ENCODE peak calls at places on chromosomes 1 and 21, in nine cellular contexts. O is H54, V is Peyer's patch, W is stomach, Z is sigmoid colon, X is esophagus squamous epithelium, K is heart left ventricle, Q is GM12891, T is suprapubic skin. N is an unnamed sample.

GRCh38 chr1:119987112-119987511 is 82.3 kb downstream of the NOTCH2 start:
- DNase-seq in O (peak), V (no peak), W (no peak), Z (no peak), X (no peak), K (peak), Q (no peak), T (no peak), N (no peak)

GRCh38 chr1:212655668-212656440 is 43.8 kb downstream of the BATF3 start:
- DNase-seq in O (peak), V (no peak), W (no peak), Z (no peak), X (no peak), K (no peak), Q (no peak), T (no peak), N (no peak)

GRCh38 chr1:158943059-158943458 is 11.7 kb downstream of the PYHIN1 start:
- DNase-seq in O (no peak), V (no peak), W (no peak), Z (no peak), X (no peak), K (no peak), Q (no peak), T (no peak), N (no peak)

GRCh38 chr1:3594706-3595377 is 16.5 kb downstream of the MEGF6 start:
- DNase-seq in O (no peak), V (no peak), W (no peak), Z (no peak), X (no peak), K (no peak), Q (no peak), T (no peak), N (no peak)

GRCh38 chr1:118291686-118292085 is 106.7 kb upstream of the SPAG17 start:
- DNase-seq in O (no peak), V (no peak), W (no peak), Z (peak), X (no peak), K (peak), Q (no peak), T (no peak), N (no peak)

GRCh38 chr1:182889997-182890396 is 50.9 kb downstream of the DHX9 start:
- DNase-seq in O (no peak), V (no peak), W (no peak), Z (no peak), X (no peak), K (no peak), Q (no peak), T (no peak), N (no peak)

GRCh38 chr1:167629681-167630567 is at the start of gene RCSD1:
- DNase-seq in O (no peak), V (no peak), W (peak), Z (no peak), X (no peak), K (peak), Q (peak), T (no peak), N (no peak)

GRCh38 chr1:183164350-183164749 is 21.7 kb upstream of the LAMC2 start:
- DNase-seq in O (peak), V (no peak), W (no peak), Z (no peak), X (no peak), K (no peak), Q (no peak), T (no peak), N (no peak)

GRCh38 chr1:22140681-22141080 is 2.2 kb downstream of the WNT4 start:
- DNase-seq in O (no peak), V (no peak), W (no peak), Z (no peak), X (no peak), K (no peak), Q (no peak), T (no peak), N (no peak)

GRCh38 chr21:45550552-45551210 is 8.4 kb upstream of the SLC19A1 start:
- DNase-seq in O (no peak), V (peak), W (no peak), Z (peak), X (no peak), K (peak), Q (no peak), T (peak), N (no peak)

GRCh38 chr1:183908095-183908494 is 103.2 kb downstream of the RGL1 start:
- DNase-seq in O (no peak), V (no peak), W (no peak), Z (no peak), X (no peak), K (no peak), Q (no peak), T (no peak), N (no peak)

GRCh38 chr1:197356723-197357533 is 88.9 kb downstream of the CRB1 start:
- DNase-seq in O (peak), V (no peak), W (no peak), Z (no peak), X (no peak), K (no peak), Q (peak), T (no peak), N (no peak)

GRCh38 chr1:201946224-201946908 is at the start of gene LMOD1:
- DNase-seq in O (peak), V (peak), W (peak), Z (peak), X (no peak), K (peak), Q (no peak), T (peak), N (peak)
- TF ChIP-seq POLR2A in O (no peak), V (peak), W (peak), Z (peak), X (peak), K (no peak), Q (no peak), T (peak), N (peak)

DNA sequence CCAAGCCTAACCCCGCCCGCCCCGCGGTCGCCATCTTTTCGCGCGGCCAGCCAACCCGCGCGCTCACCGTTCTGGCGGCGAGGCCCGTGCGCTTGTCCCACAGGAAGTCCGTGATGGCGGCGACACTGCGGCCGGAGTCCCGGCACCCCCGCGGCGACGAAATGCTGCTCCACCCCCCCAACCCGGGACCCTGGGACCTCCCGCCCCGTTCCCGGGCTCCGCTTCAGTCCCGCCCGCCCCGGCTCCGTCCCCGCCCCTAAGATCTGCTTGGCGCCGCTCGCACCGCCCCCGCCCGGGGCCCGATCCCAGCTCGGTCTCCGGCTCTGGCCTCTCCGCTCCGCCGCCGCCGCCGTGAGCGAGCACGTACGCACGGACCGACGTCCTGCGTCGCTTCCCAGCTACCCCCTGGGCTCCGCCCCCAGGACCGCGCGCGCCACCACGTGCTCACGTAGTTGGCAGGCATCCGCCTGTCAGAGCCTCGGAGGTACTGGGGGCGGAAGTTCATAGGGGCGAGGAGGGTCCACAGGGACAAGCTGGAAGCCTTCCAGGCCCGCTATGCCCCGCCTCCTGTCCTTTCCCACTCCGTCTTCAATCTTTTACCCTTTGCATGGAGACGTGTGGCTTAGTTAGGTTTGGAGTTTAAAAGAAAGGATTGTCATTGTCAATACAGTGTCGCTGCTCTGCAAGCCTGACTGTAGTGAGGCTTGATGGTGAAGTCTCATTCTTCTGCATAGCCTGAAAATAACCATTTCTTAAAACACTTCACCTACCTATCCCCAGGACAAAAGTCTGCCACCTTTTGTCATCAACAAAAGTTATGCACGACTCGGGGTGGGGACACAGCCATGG is at the start of gene CLK2:
- DNase-seq in O (peak), V (peak), W (peak), Z (peak), X (peak), K (peak), Q (peak), T (peak), N (peak)
- TF ChIP-seq POLR2A in O (peak), V (peak), W (peak), Z (peak), X (peak), K (no peak), Q (peak), T (peak), N (peak)

GRCh38 chr1:56054959-56055358 is 524.4 kb downstream of the PLPP3 start:
- DNase-seq in O (no peak), V (no peak), W (no peak), Z (no peak), X (no peak), K (no peak), Q (no peak), T (no peak), N (no peak)
- TF ChIP-seq POLR2A in O (no peak), V (no peak), W (no peak), Z (no peak), X (no peak), K (no peak), Q (no peak), T (no peak), N (no peak)

GRCh38 chr1:234486858-234487830 is 8.2 kb upstream of the TARBP1 start:
- DNase-seq in O (no peak), V (no peak), W (peak), Z (no peak), X (no peak), K (no peak), Q (no peak), T (no peak), N (peak)
- TF ChIP-seq POLR2A in O (no peak), V (no peak), W (no peak), Z (no peak), X (no peak), K (no peak), Q (no peak), T (no peak), N (no peak)

GRCh38 chr1:32291708-32292508 is at the start of gene HDAC1:
- DNase-seq in O (peak), V (peak), W (peak), Z (peak), X (peak), K (peak), Q (peak), T (peak), N (peak)
- TF ChIP-seq POLR2A in O (peak), V (peak), W (no peak), Z (peak), X (peak), K (no peak), Q (peak), T (peak), N (peak)

GRCh38 chr1:87336623-87337067 is 8.0 kb downstream of the LMO4 start:
- DNase-seq in O (no peak), V (no peak), W (no peak), Z (no peak), X (no peak), K (no peak), Q (no peak), T (no peak), N (no peak)

GRCh38 chr1:87337606-87338005 is 8.9 kb downstream of the LMO4 start:
- DNase-seq in O (no peak), V (no peak), W (no peak), Z (no peak), X (no peak), K (no peak), Q (no peak), T (no peak), N (no peak)

GRCh38 chr1:87334351-87335174 is 5.9 kb downstream of the LMO4 start:
- DNase-seq in O (no peak), V (no peak), W (no peak), Z (peak), X (no peak), K (no peak), Q (no peak), T (peak), N (no peak)

GRCh38 chr1:87333692-87334347 is 5.1 kb downstream of the LMO4 start:
- DNase-seq in O (no peak), V (no peak), W (no peak), Z (no peak), X (no peak), K (no peak), Q (no peak), T (no peak), N (no peak)

DNA sequence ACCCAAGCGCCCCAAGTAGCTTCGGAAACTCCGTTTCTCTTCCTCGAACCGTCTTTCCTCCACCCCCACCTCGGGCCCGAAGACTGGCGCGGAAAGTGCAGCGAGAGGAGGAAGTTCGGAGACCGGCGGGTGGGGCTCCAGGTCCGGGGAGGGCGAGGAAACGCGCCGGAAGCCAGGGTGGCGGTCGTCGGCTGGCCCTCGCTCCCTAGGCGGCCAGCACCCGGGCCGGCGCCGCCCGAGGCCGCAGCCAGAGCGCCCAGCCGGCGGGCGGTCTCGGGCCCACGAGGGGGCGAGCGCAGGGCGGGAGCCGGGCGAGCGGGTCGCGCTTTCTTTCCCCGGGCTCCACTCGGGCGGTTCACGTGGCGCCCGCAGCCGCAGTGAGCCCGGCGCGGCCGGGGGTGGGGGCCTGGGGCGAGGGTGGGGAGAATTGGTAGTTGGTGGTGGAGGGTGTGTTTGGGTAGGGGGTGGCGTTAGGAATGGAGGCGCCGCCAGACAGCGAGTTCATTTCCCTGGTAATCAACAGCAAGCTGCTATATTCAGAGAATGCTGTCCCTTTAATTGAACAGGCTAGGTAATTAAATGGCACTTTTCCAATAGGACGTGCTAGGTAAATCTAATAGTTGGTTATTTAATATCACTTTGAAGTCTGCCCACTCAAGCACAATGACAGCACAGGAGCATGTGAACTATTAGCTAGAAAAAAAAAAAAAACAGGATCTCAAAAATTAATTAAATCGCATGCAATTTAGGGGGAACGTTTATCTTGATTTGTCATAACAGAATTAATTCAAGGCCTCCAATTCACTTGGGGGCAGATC is 6.7 kb downstream of the LMO4 start:
- DNase-seq in O (peak), V (peak), W (peak), Z (peak), X (peak), K (peak), Q (peak), T (peak), N (peak)
- TF ChIP-seq POLR2A in O (peak), V (no peak), W (no peak), Z (no peak), X (peak), K (no peak), Q (no peak), T (peak), N (no peak)

DNA sequence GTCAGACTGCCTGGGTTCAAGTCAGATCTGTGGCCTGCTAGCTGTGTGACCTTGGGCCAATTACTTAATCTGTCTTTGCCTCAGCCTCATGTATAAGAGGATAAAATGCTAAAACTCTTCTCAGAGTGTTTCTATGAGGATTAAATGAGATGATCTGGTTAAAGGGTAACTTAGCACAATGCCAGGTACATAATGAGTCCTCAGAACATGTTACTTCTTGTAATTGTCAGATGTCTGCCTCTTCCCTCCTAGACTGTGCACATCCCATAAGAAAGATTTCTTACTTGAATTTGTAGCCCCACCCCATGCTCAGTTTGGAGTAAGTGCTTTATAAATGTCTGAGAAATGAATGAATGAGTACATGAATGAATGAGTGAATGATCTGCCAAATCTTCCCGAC is 34.6 kb upstream of the HIVEP3 start:
- DNase-seq in O (no peak), V (no peak), W (no peak), Z (no peak), X (no peak), K (no peak), Q (no peak), T (no peak), N (no peak)
- TF ChIP-seq POLR2A in O (no peak), V (no peak), W (no peak), Z (no peak), X (no peak), K (no peak), Q (no peak), T (no peak), N (no peak)

DNA sequence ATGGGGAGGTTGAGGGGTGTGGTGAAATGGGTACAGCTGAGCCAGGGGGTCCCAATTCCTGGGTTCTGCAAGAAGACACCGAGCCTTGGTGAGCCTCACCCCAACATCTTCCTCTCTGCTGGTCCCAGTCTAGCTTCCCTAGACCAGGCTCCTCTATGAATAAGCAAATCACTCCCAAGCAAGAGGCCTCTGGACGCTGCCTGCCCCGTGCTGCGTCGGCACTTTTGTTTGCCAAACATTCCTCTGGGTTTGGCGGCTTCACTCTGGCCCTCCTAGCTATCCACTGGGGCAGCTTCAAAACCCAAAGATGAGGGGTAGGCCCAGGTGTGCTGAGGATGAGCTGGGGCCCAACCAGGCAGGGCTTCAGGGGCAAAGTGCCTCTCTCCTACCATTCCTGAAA is 137.1 kb upstream of the CD34 start:
- DNase-seq in O (no peak), V (no peak), W (no peak), Z (peak), X (no peak), K (peak), Q (no peak), T (no peak), N (peak)
- TF ChIP-seq POLR2A in O (no peak), V (no peak), W (no peak), Z (no peak), X (no peak), K (no peak), Q (no peak), T (no peak), N (no peak)

DNA sequence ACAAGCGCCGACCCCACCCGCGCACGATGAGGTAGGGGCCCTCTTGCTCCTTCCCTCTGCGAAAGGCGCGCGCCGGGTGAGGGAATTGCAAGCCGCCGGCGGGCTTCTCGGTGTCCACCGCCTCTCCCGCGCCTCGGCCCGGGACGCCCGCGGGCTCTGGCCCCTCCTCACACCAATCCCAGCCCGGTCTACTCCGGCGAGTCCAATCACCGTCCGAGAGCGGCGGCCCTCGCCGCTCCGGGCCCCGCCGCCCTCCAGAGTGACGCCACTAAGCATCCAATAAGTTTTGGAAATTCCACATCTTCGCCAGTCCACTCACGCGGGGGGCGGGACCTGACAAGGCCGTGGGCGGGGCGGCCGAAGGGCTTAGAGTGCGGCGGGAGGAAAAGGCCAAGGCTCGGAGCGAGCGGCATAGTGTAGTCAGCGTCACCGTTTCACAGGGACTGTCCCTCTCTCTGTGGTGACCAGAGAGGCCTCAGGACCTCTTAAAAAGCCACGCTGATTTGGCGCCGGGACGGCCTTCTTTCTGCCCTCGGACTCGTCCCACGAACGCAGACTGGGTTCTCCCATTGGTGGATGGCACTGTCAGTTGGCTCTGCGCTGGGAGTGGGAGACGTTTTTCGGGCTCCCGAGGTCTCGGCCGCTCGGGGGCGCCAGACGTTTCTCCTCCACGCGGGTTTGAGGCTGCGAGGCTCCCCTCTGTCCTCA is at the start of gene TRIM45:
- DNase-seq in O (peak), V (peak), W (peak), Z (peak), X (peak), K (peak), Q (peak), T (peak), N (peak)
- TF ChIP-seq POLR2A in O (peak), V (no peak), W (no peak), Z (peak), X (peak), K (no peak), Q (no peak), T (no peak), N (peak)

GRCh38 chr1:222589462-222590302 is at the start of gene TAF1A:
- DNase-seq in O (peak), V (peak), W (peak), Z (peak), X (peak), K (peak), Q (peak), T (peak), N (peak)
- TF ChIP-seq POLR2A in O (peak), V (no peak), W (no peak), Z (no peak), X (peak), K (no peak), Q (peak), T (no peak), N (no peak)